ENCODE peak calls at places on chromosomes 12 and 14, in nine cellular contexts. E is HFFc6, Q is fibroblast of pulmonary artery, O is Peyer's patch, D is endothelial cell, G is lower leg skin, C is bronchial epithelial cell, P is AG10803, K is progenitor cell of endocrine pancreas. V is an unnamed sample.

GRCh38 chr14:23153891-23154796 is 29.3 kb downstream of the SLC7A8 start:
- DNase-seq in P (peak), Q (peak), O (peak), C (peak), G (peak), K (no peak), D (no peak), E (peak), V (no peak)

GRCh38 chr14:101177301-101178055 is 274.0 kb upstream of the RTL1 start:
- DNase-seq in K (no peak), P (no peak), G (no peak), E (no peak), O (no peak), Q (no peak), C (no peak), D (no peak), V (peak)

GRCh38 chr12:89983622-89984021 is 275.0 kb upstream of the ATP2B1 start:
- DNase-seq in G (no peak), K (no peak), O (no peak), Q (no peak), D (no peak), C (no peak), E (no peak), P (no peak), V (no peak)

GRCh38 chr12:120136093-120136770 is 19.7 kb upstream of the RAB35 start:
- DNase-seq in P (no peak), D (no peak), C (no peak), O (no peak), E (no peak), G (no peak), K (no peak), Q (no peak), V (no peak)

GRCh38 chr14:92534863-92535654 is 21.5 kb downstream of the RIN3 start:
- DNase-seq in Q (no peak), C (no peak), O (no peak), D (no peak), G (no peak), K (no peak), P (no peak), E (no peak), V (no peak)

GRCh38 chr12:55681142-55682077 is 26.3 kb downstream of the ITGA7 start:
- DNase-seq in Q (peak), P (peak), D (peak), E (peak), K (peak), G (no peak), C (peak), O (peak), V (no peak)

GRCh38 chr14:33408291-33408690 is 469.6 kb downstream of the NPAS3 start:
- DNase-seq in P (no peak), G (no peak), Q (no peak), D (no peak), O (no peak), K (no peak), C (peak), E (no peak), V (no peak)

GRCh38 chr12:94429633-94430032 is 30.0 kb downstream of the CEP83 start:
- DNase-seq in P (no peak), K (no peak), D (no peak), E (peak), C (no peak), G (no peak), O (no peak), Q (peak), V (no peak)

GRCh38 chr12:127909031-127909430 is 357.9 kb upstream of the TMEM132C start:
- DNase-seq in D (no peak), P (peak), G (no peak), K (no peak), E (no peak), O (no peak), C (no peak), Q (no peak), V (no peak)

GRCh38 chr14:95291859-95292542 is 27.7 kb downstream of the CLMN start:
- DNase-seq in E (no peak), C (peak), D (no peak), P (peak), O (no peak), G (peak), Q (peak), K (no peak), V (no peak)

GRCh38 chr14:73795974-73796373 is 55.7 kb upstream of the PTGR2 start:
- DNase-seq in G (no peak), C (peak), O (no peak), E (peak), D (no peak), P (peak), K (no peak), Q (no peak), V (no peak)

GRCh38 chr12:124622326-124622725 is 54.9 kb upstream of the NCOR2 start:
- DNase-seq in C (no peak), O (no peak), G (no peak), Q (no peak), K (no peak), D (no peak), E (no peak), P (no peak), V (no peak)

GRCh38 chr12:75825686-75826085 is 205.9 kb downstream of the PHLDA1 start:
- DNase-seq in E (peak), Q (peak), K (no peak), P (peak), G (no peak), D (no peak), C (peak), O (no peak), V (no peak)

GRCh38 chr12:96025518-96025917 is 9.9 kb downstream of the LTA4H start:
- DNase-seq in P (no peak), O (no peak), C (no peak), K (no peak), D (no peak), G (no peak), E (no peak), Q (no peak), V (no peak)

GRCh38 chr14:70032016-70032415 is 152.8 kb downstream of the SMOC1 start:
- DNase-seq in P (no peak), G (no peak), Q (no peak), E (no peak), K (no peak), C (no peak), O (no peak), D (no peak), V (no peak)

GRCh38 chr14:70033561-70033960 is 154.3 kb downstream of the SMOC1 start:
- DNase-seq in C (no peak), O (no peak), K (no peak), P (no peak), G (no peak), Q (no peak), E (no peak), D (no peak), V (no peak)

GRCh38 chr14:70027785-70028428 is 148.7 kb downstream of the SMOC1 start:
- DNase-seq in E (peak), P (peak), Q (peak), K (peak), O (peak), D (peak), G (peak), C (peak), V (peak)

GRCh38 chr14:70032447-70032846 is 153.2 kb downstream of the SMOC1 start:
- DNase-seq in K (no peak), P (peak), D (no peak), Q (no peak), O (no peak), G (no peak), E (no peak), C (peak), V (no peak)

DNA sequence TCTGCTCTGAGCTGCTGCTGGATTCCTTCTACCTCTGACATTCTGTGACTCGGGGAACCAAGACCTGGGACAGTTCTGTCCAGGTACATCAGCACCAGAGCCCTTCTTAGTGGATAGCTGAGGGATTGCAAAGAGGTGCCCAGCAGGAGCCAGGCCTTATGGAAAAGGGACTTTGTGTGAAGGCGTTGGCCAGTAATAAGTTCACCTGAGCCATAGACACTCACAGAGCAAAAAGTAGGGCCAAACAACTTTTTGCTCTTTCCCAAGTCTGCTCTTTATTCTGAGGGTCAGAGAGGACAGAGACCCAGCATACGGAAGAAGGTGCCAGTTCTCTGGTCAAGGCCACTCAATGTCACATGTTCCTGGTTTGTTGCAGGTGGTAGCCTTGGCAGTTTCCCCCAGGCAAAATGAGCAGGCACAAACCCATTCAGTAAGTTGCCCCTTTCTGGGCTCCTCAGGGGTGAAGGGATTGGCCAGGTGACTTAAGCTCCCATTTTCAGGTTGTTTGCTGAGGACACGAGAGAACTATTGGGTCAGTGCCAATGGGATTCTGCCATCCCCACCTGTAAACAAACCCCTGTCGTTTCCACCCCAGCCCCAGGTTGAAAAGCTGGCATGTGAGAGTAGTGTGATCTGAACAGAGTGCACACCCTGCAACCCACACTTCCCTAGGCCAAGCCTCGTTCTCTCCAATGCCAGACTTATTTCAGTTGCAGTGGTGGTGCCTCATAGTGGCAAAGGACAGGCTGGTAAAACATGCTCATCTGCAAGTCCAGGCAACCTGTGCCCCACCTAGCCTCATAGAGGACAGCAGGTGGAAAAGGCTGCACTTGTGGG is 150.3 kb downstream of the SMOC1 start:
- DNase-seq in K (no peak), Q (no peak), D (no peak), P (no peak), O (no peak), G (no peak), C (no peak), E (no peak), V (no peak)
- TF ChIP-seq CTCF in K (no peak), Q (no peak), D (no peak), P (no peak), O (no peak), G (no peak), C (no peak), E (no peak), V (no peak)

DNA sequence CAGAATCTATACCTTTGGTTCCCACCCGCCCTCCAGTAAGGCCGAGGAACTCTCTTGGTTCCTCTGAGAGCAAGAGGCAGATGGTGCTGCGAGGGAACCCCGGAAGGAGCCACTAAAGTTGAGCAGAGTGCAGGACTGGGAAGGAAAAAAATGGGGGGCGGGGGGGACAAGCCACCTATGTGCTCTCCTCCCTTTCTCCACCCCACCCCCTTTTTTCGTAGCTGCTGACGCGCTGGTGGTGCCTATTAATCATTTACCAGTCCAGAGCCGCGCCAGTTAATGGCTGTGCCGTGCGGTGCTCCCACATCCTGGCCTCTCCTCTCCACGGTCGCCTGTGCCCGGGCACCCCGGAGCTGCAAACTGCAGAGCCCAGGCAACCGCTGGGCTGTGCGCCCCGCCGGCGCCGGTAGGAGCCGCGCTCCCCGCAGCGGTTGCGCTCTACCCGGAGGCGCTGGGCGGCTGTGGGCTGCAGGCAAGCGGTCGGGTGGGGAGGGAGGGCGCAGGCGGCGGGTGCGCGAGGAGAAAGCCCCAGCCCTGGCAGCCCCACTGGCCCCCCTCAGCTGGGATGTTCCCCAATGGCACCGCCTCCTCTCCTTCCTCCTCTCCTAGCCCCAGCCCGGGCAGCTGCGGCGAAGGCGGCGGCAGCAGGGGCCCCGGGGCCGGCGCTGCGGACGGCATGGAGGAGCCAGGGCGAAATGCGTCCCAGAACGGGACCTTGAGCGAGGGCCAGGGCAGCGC is 1.3 kb downstream of the SSTR1 start:
- DNase-seq in D (peak), G (no peak), P (peak), O (no peak), C (no peak), E (peak), K (peak), Q (peak), V (no peak)
- TF ChIP-seq CTCF in D (no peak), G (no peak), P (peak), O (no peak), C (no peak), E (peak), K (peak), Q (peak), V (no peak)

GRCh38 chr12:4911316-4911994 is 1.8 kb downstream of the KCNA1 start:
- DNase-seq in C (no peak), K (no peak), E (no peak), Q (no peak), G (no peak), P (no peak), O (no peak), D (no peak), V (no peak)

GRCh38 chr12:4909734-4910501 is at the start of gene KCNA1:
- DNase-seq in G (no peak), Q (no peak), C (no peak), D (peak), O (no peak), E (no peak), K (peak), P (peak), V (no peak)

GRCh38 chr12:4910502-4911315 is 1.0 kb downstream of the KCNA1 start:
- DNase-seq in Q (no peak), P (peak), E (no peak), C (no peak), G (no peak), K (peak), D (no peak), O (no peak), V (no peak)

GRCh38 chr12:4908694-4909396 is 860 bp upstream of the KCNA1 start:
- DNase-seq in D (peak), C (no peak), K (peak), G (no peak), O (no peak), P (no peak), Q (no peak), E (no peak), V (no peak)

GRCh38 chr12:4909397-4909733 is 340 bp upstream of the KCNA1 start:
- DNase-seq in C (no peak), D (peak), K (peak), G (no peak), P (no peak), Q (no peak), E (no peak), O (no peak), V (no peak)
- TF ChIP-seq CTCF in C (no peak), D (no peak), K (no peak), G (no peak), P (no peak), Q (no peak), E (no peak), O (no peak), V (no peak)

DNA sequence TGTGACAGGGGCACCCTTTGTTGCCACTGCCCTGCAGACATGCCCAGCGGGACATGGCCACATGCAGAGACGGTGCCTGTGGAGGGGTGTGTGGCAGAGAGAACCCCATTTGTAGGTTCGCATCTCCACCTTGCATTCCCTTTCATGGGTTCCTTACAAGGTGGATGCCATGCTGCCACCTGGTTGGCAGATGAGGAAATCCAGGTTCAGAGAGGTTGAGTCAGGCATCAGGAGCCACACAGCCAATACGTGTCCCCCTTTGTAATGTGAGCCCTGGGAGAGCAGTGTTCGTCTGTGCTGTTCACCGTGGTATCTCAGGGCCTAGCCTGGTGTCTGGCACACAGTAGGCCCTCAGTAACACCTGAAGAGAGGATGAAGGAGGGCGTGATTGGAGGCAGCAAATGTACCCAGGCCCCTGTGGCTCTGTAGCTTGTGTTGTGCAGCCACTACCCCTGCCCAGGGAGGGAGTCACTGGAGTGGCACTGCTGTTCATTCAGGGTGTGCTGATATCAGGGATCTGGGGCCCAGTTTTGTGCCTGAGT is 9.1 kb downstream of the SH2B3 start:
- DNase-seq in O (no peak), K (no peak), P (no peak), C (no peak), E (no peak), Q (no peak), D (no peak), G (no peak), V (no peak)
- TF ChIP-seq CTCF in O (no peak), K (no peak), P (no peak), C (no peak), E (no peak), Q (no peak), D (no peak), G (no peak), V (no peak)

V was measured in osteocyte.